ENCODE peak calls at places on chromosomes 12 and 14, in eight cellular contexts. A is NCI-H146; E is NCI-H1048; P is ELR; D is Calu3; J is amniotic stem cell; I is stomach; R is central memory CD8-positive, alpha-beta T cell. O is an unnamed sample.
A peak's percentile ranks its signal among the peaks of the same experiment; 100 is the strongest.

GRCh38 chr12:8594072-8594471 is 18.6 kb downstream of the AICDA start:
- DNase-seq in A (peak; percentile 13), E (no peak), P (no peak), D (no peak), J (no peak), I (no peak), R (no peak), O (no peak)

GRCh38 chr12:77231548-77231947 is 166.2 kb upstream of the E2F7 start:
- DNase-seq in A (no peak), E (no peak), P (no peak), D (peak; percentile 69), J (no peak), I (peak; percentile 92), R (no peak), O (no peak)

GRCh38 chr12:62215506-62215905 is 44.7 kb upstream of the USP15 start:
- DNase-seq in A (no peak), E (no peak), P (no peak), D (no peak), J (no peak), I (no peak), R (no peak), O (no peak)

GRCh38 chr14:59622641-59623040 is 46.0 kb upstream of the CCDC175 start:
- DNase-seq in A (no peak), E (no peak), P (no peak), D (no peak), J (no peak), I (no peak), R (no peak), O (no peak)

GRCh38 chr12:113222730-113223531 is 1.7 kb downstream of the TPCN1 start:
- DNase-seq in A (peak; percentile 57), E (no peak), P (peak; percentile 87), D (peak; percentile 64), J (peak; percentile 33), I (peak; percentile 74), R (no peak), O (no peak)

GRCh38 chr12:7439579-7440505 is 4.1 kb downstream of the CD163L1 start:
- DNase-seq in A (peak; percentile 70), E (no peak), P (no peak), D (no peak), J (no peak), I (no peak), R (no peak), O (peak; percentile 5)

GRCh38 chr12:70314145-70314544 is 51.9 kb upstream of the KCNMB4 start:
- DNase-seq in A (no peak), E (no peak), P (no peak), D (no peak), J (no peak), I (no peak), R (no peak), O (no peak)

GRCh38 chr14:103020271-103020910 is 37.0 kb downstream of the CDC42BPB start:
- DNase-seq in A (no peak), E (no peak), P (no peak), D (no peak), J (no peak), I (no peak), R (no peak), O (no peak)

GRCh38 chr14:71610149-71610548 is 322.1 kb upstream of the RGS6 start:
- DNase-seq in A (no peak), E (no peak), P (no peak), D (no peak), J (no peak), I (no peak), R (no peak), O (no peak)

GRCh38 chr12:104784592-104784991 is 173.5 kb downstream of the SLC41A2 start:
- DNase-seq in A (no peak), E (no peak), P (no peak), D (no peak), J (peak; percentile 2), I (no peak), R (no peak), O (no peak)

GRCh38 chr12:107396991-107397390 is 288.6 kb upstream of the PWP1 start:
- DNase-seq in A (no peak), E (no peak), P (no peak), D (no peak), J (no peak), I (no peak), R (no peak), O (no peak)

GRCh38 chr12:113068312-113068935 is 11.9 kb downstream of the DTX1 start:
- DNase-seq in A (no peak), E (no peak), P (no peak), D (no peak), J (no peak), I (no peak), R (no peak), O (no peak)

GRCh38 chr12:15700595-15700994 is 88.6 kb downstream of the EPS8 start:
- DNase-seq in A (no peak), E (no peak), P (peak; percentile 96), D (peak; percentile 23), J (peak; percentile 70), I (no peak), R (no peak), O (no peak)

GRCh38 chr12:96215933-96216273 is 21.7 kb downstream of the ELK3 start:
- DNase-seq in A (no peak), E (no peak), P (no peak), D (no peak), J (no peak), I (no peak), R (no peak), O (no peak)

GRCh38 chr14:104515059-104515810 is 64.3 kb upstream of the C14orf180 start:
- DNase-seq in A (no peak), E (no peak), P (no peak), D (no peak), J (no peak), I (peak; percentile 16), R (no peak), O (no peak)

GRCh38 chr12:118498171-118498570 is 121.8 kb downstream of the SUDS3 start:
- DNase-seq in A (peak; percentile 50), E (no peak), P (no peak), D (peak; percentile 40), J (no peak), I (peak; percentile 58), R (no peak), O (no peak)

GRCh38 chr12:4160314-4161040 is 113.1 kb upstream of the CCND2 start:
- DNase-seq in A (no peak), E (no peak), P (no peak), D (no peak), J (no peak), I (no peak), R (no peak), O (no peak)

GRCh38 chr14:83342590-83342989 is 1808.9 kb upstream of the SEL1L start:
- DNase-seq in A (no peak), E (no peak), P (no peak), D (no peak), J (no peak), I (no peak), R (no peak), O (no peak)

GRCh38 chr14:93648440-93649168 is 139.7 kb downstream of the PRIMA1 start:
- DNase-seq in A (peak; percentile 2), E (no peak), P (peak; percentile 36), D (peak; percentile 29), J (no peak), I (no peak), R (no peak), O (no peak)

GRCh38 chr14:69129264-69129880 is 23.5 kb downstream of the DCAF5 start:
- DNase-seq in A (peak; percentile 61), E (peak; percentile 49), P (peak; percentile 86), D (peak; percentile 64), J (peak; percentile 72), I (peak; percentile 76), R (peak; percentile 58), O (peak; percentile 26)

GRCh38 chr12:107731376-107731775 is 29.6 kb downstream of the PRDM4 start:
- DNase-seq in A (no peak), E (no peak), P (peak; percentile 10), D (no peak), J (no peak), I (no peak), R (no peak), O (peak; percentile 7)

GRCh38 chr12:81005635-81006034 is 67.9 kb upstream of the LIN7A start:
- DNase-seq in A (no peak), E (no peak), P (no peak), D (no peak), J (no peak), I (no peak), R (no peak), O (no peak)

GRCh38 chr14:104924421-104925213 is at the start of gene PLD4:
- DNase-seq in A (no peak), E (no peak), P (peak; percentile 29), D (no peak), J (no peak), I (no peak), R (no peak), O (peak; percentile 55)

GRCh38 chr12:4572670-4573069 is 10.7 kb downstream of the DYRK4 start:
- DNase-seq in A (no peak), E (no peak), P (no peak), D (no peak), J (no peak), I (no peak), R (no peak), O (no peak)

GRCh38 chr14:32779845-32780244 is 158.8 kb upstream of the NPAS3 start:
- DNase-seq in A (no peak), E (no peak), P (no peak), D (no peak), J (no peak), I (no peak), R (no peak), O (no peak)

GRCh38 chr12:106078358-106079025 is 60.3 kb downstream of the NUAK1 start:
- DNase-seq in A (no peak), E (no peak), P (peak; percentile 81), D (no peak), J (no peak), I (no peak), R (no peak), O (no peak)

GRCh38 chr14:64444984-64445845 is 20.1 kb upstream of the AKAP5 start:
- DNase-seq in A (no peak), E (no peak), P (peak; percentile 68), D (no peak), J (peak; percentile 70), I (no peak), R (peak; percentile 26), O (peak; percentile 73)

GRCh38 chr12:107513636-107514400 is 171.8 kb upstream of the PWP1 start:
- DNase-seq in A (no peak), E (no peak), P (no peak), D (no peak), J (no peak), I (no peak), R (no peak), O (no peak)

GRCh38 chr14:48454887-48455286 is 779.5 kb upstream of the MDGA2 start:
- DNase-seq in A (no peak), E (no peak), P (no peak), D (no peak), J (no peak), I (no peak), R (no peak), O (no peak)

O was measured in stimulated activated naive B cell treated with anti-CD40 and anti-IgM and Interleukin-4, amounts not matched to agents 10 μg/mL and 1 μg/mL and 100 μg/mL, for 72 hours.